ENCODE peak calls at places on chromosomes 3 and 15, in six cellular contexts. Z is neuronal stem cell, G is mucosa of descending colon, K is Panc1, O is heart right ventricle, H is body of pancreas. T is an unnamed sample.

GRCh38 chr15:82135645-82136044 is 89.8 kb upstream of the MEX3B start:
- DNase-seq in Z (no peak), G (no peak), K (no peak), O (no peak), H (no peak), T (no peak)

GRCh38 chr15:56523521-56523920 is 58.6 kb upstream of the MNS1 start:
- DNase-seq in Z (no peak), G (no peak), K (no peak), O (no peak), H (no peak), T (no peak)

GRCh38 chr3:9101286-9101685 is 138.0 kb upstream of the RAD18 start:
- DNase-seq in Z (no peak), G (no peak), K (no peak), O (no peak), H (no peak), T (no peak)

GRCh38 chr15:47803767-47804166 is 86.5 kb downstream of the SEMA6D start:
- DNase-seq in Z (no peak), G (no peak), K (no peak), O (no peak), H (no peak), T (no peak)

GRCh38 chr3:195030791-195031321 is 240.1 kb downstream of the XXYLT1 start:
- DNase-seq in Z (no peak), G (no peak), K (no peak), O (no peak), H (no peak), T (peak)

GRCh38 chr3:15579071-15579470 is 22.3 kb downstream of the HACL1 start:
- DNase-seq in Z (no peak), G (no peak), K (no peak), O (no peak), H (no peak), T (no peak)

GRCh38 chr3:171813897-171814460 is 3.7 kb upstream of the PLD1 start:
- DNase-seq in Z (no peak), G (no peak), K (no peak), O (no peak), H (no peak), T (no peak)

GRCh38 chr15:90780916-90781315 is 63.8 kb downstream of the BLM start:
- DNase-seq in Z (no peak), G (no peak), K (no peak), O (no peak), H (no peak), T (no peak)

DNA sequence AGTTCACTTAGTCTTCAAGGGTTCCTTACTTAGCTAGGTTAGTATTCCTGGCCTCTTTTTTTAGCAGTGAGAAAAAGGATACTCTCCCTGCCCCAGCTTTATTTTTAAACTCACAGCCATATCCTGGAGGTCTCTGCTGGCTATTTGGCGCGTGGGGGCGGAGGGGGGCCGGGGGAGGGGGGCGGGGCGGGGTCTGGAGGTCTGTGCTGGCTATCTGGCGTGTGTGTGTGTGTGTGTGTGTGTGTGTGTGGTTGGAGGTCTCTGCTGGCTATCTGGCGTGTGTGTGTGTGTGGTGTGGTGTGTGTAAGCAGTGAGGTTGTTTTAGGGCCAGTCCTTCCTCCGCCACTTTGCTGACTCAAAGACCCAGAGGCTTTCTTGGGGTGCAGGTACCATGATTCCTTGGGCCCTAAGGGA is 579 bp upstream of the PLAAT1 start:
- DNase-seq in Z (no peak), G (no peak), K (no peak), O (no peak), H (no peak), T (no peak)
- H3K4me3 ChIP-seq in Z (peak), G (no peak), K (peak), O (peak), H (peak), T (peak)

GRCh38 chr3:157077565-157077991 is 82.4 kb downstream of the CCNL1 start:
- DNase-seq in Z (no peak), G (no peak), K (no peak), O (no peak), H (no peak), T (no peak)
- H3K4me3 ChIP-seq in Z (no peak), G (no peak), K (no peak), O (no peak), H (no peak), T (no peak)

DNA sequence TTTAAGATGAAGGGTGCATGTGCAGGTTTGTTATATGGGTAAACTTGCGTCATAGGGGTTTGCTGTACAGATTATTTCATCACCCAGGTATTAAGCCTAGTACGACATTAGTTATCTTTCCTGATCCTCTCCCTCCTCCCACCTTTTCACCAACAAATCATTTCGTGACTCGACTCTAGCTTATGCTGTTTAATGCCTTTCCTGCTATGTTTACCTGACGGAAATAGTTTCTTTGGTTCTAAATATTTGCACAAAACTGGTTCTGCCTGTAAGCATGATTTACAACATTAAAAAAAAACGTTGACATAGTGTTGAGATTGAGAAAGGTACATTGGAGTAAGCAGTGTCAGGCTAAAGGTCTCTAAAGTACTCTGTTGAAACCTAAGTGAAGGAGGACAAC is 2.4 kb downstream of the GNL3 start:
- DNase-seq in Z (no peak), G (no peak), K (no peak), O (no peak), H (no peak), T (peak)
- H3K4me3 ChIP-seq in Z (no peak), G (no peak), K (no peak), O (no peak), H (no peak), T (no peak)

DNA sequence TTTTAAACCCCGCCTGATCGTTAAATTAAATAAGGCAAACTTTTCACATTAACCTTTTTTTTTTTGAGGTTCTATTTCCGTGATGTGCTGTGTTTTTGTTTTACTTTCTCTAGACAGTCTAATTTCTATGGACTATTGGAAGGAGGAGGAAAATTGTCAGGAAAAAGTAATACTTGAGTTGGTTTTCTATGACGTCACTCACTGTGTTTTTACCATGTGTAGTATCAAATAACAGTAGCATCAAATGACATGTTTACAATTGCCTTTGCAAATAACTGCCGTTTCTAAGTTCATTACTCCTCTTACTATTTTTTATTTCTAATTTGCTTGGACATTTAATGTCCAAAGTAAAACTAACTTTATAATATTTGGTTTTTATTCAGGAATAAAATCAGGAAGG is 32.3 kb downstream of the MYO1E start:
- DNase-seq in Z (no peak), G (no peak), K (no peak), O (no peak), H (no peak), T (no peak)
- H3K4me3 ChIP-seq in Z (no peak), G (no peak), K (no peak), O (no peak), H (no peak), T (no peak)

GRCh38 chr3:98733055-98733777 is 29.9 kb upstream of the ST3GAL6 start:
- DNase-seq in Z (peak), G (peak), K (no peak), O (peak), H (peak), T (peak)

GRCh38 chr3:98731720-98732238 is 31.4 kb upstream of the ST3GAL6 start:
- DNase-seq in Z (peak), G (no peak), K (no peak), O (no peak), H (no peak), T (no peak)

GRCh38 chr3:98733778-98734281 is 29.3 kb upstream of the ST3GAL6 start:
- DNase-seq in Z (peak), G (peak), K (no peak), O (no peak), H (no peak), T (peak)

GRCh38 chr3:98731138-98731537 is 32.0 kb upstream of the ST3GAL6 start:
- DNase-seq in Z (no peak), G (no peak), K (no peak), O (no peak), H (no peak), T (no peak)

GRCh38 chr3:98732239-98733054 is 30.7 kb upstream of the ST3GAL6 start:
- DNase-seq in Z (peak), G (peak), K (no peak), O (peak), H (peak), T (peak)
- H3K4me3 ChIP-seq in Z (peak), G (peak), K (peak), O (peak), H (peak), T (peak)

DNA sequence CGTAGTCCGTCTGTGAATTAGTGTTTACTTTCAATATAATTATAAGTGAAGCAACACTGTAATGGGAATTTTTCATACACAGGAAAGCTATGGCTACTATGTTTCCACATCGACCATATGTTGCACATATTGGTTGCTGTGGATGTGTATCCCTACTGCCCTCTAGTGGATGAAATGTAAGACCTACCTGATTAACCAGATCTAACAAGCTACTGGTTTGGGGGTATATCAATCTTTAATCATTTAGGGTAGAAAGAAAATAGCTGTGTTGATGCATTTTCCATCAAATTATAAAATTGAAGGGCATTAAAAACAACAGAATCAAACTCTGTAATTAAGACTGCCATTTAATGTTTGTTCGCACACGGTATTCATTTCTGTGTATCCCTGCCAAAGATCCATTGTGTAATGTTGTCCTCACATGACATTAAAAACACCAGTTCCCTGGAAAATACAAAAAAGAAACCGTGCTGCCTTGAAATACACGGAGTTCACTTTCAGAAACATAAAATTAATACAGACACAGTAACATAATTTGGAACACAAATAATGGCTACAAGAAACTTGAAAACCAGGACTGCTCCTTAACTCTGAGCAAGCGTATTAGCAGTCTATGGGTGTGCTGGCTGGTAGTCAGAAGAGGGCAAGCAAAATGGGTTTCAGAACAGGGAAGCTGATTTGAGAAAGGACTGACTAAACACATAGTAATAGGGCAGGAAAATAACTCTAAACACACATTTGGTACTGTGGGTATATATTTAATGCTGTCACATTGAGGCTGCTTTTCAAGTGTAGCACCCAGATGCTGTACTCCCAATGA is 125.1 kb downstream of the TIGIT start:
- DNase-seq in Z (peak), G (peak), K (peak), O (no peak), H (no peak), T (no peak)
- H3K4me3 ChIP-seq in Z (no peak), G (no peak), K (no peak), O (peak), H (no peak), T (no peak)